ENCODE peak calls at places on chromosomes 7 and 10, in eight cellular contexts. N is heart left ventricle; F is BE2C; T is SK-N-SH; Q is CD8-positive, alpha-beta T cell; G is heart right ventricle; J is naive thymus-derived CD4-positive, alpha-beta T cell; M is upper lobe of right lung. L is an unnamed sample. For H3K4me1, the result is how much of the 10 kb centered on the place peaks cover.

GRCh38 chr10:43255644-43256431 is 11.0 kb downstream of the RASGEF1A start:
- DNase-seq in N (no peak), Q (no peak), G (peak), M (peak), T (peak), J (no peak), F (peak), L (peak)

GRCh38 chr10:5284311-5285057 is 80.3 kb upstream of the UCN3 start:
- DNase-seq in Q (no peak), T (no peak), M (no peak), J (peak), G (no peak), F (no peak), N (no peak), L (no peak)

GRCh38 chr7:27174077-27175004 is at the start of gene HOXA10:
- DNase-seq in M (peak), J (peak), G (no peak), F (no peak), N (no peak), T (no peak), Q (no peak), L (no peak)

GRCh38 chr7:6578114-6579084 is 1.1 kb downstream of the ZDHHC4 start:
- DNase-seq in G (no peak), F (no peak), M (no peak), T (no peak), J (no peak), N (no peak), Q (no peak), L (no peak)

GRCh38 chr7:125089171-125089570 is 159.5 kb upstream of the POT1 start:
- DNase-seq in M (no peak), G (no peak), J (no peak), F (no peak), Q (no peak), T (no peak), N (no peak), L (no peak)

GRCh38 chr10:89279449-89279869 is 22.4 kb upstream of the IFIT2 start:
- DNase-seq in F (no peak), J (no peak), M (no peak), T (no peak), G (peak), Q (no peak), N (peak), L (no peak)

GRCh38 chr10:48927198-48927597 is 12.4 kb downstream of the LRRC18 start:
- DNase-seq in J (no peak), F (no peak), T (no peak), M (no peak), G (peak), Q (no peak), N (no peak), L (no peak)

GRCh38 chr7:41421056-41421455 is 281.8 kb downstream of the INHBA start:
- DNase-seq in J (no peak), F (no peak), T (no peak), M (no peak), G (no peak), N (no peak), Q (no peak), L (no peak)

GRCh38 chr10:16967866-16968721 is 150.9 kb upstream of the RSU1 start:
- DNase-seq in G (peak), Q (no peak), J (no peak), T (no peak), N (peak), M (no peak), F (no peak), L (peak)

GRCh38 chr10:18211862-18212261 is 71.6 kb downstream of the CACNB2 start:
- DNase-seq in T (no peak), Q (no peak), J (no peak), F (no peak), M (no peak), G (no peak), N (no peak), L (no peak)

GRCh38 chr7:63067897-63068585 is 930.6 kb upstream of the ZNF722 start:
- DNase-seq in G (no peak), Q (no peak), N (no peak), M (peak), J (no peak), T (no peak), F (peak), L (no peak)

GRCh38 chr10:132461103-132461682 is 64.2 kb downstream of the PWWP2B start:
- DNase-seq in J (no peak), G (no peak), M (no peak), T (no peak), F (peak), Q (no peak), N (no peak), L (no peak)

GRCh38 chr10:22630229-22631174 is 83.9 kb downstream of the PIP4K2A start:
- DNase-seq in G (no peak), N (no peak), T (no peak), M (no peak), Q (no peak), F (no peak), J (peak), L (no peak)

GRCh38 chr10:97475936-97476594 is 22.2 kb downstream of the MMS19 start:
- DNase-seq in T (no peak), N (no peak), M (no peak), J (no peak), F (no peak), Q (no peak), G (no peak), L (no peak)

GRCh38 chr7:124781907-124782306 is 16.3 kb upstream of the GPR37 start:
- DNase-seq in G (no peak), N (no peak), J (no peak), T (no peak), M (no peak), F (no peak), Q (no peak), L (no peak)

GRCh38 chr7:103445228-103446020 is 583 bp downstream of the SLC26A5 start:
- DNase-seq in N (no peak), Q (no peak), M (no peak), T (peak), J (no peak), G (no peak), F (peak), L (no peak)

GRCh38 chr7:112892263-112892662 is 102.1 kb upstream of the TMEM168 start:
- DNase-seq in M (no peak), F (no peak), N (no peak), T (no peak), J (no peak), Q (no peak), G (no peak), L (no peak)

GRCh38 chr7:44976040-44976745 is 2.6 kb downstream of the MYO1G start:
- DNase-seq in T (no peak), N (no peak), G (no peak), F (no peak), J (no peak), Q (no peak), M (no peak), L (no peak)

GRCh38 chr10:121594623-121595320 is 3.5 kb downstream of the FGFR2 start:
- DNase-seq in T (no peak), M (no peak), F (no peak), G (no peak), J (no peak), N (no peak), Q (no peak), L (no peak)

GRCh38 chr10:100508691-100509150 is 10.9 kb downstream of the SEC31B start:
- DNase-seq in T (peak), G (no peak), J (peak), N (no peak), F (peak), Q (no peak), M (no peak), L (peak)

GRCh38 chr7:70093496-70093895 is 495.2 kb downstream of the AUTS2 start:
- DNase-seq in N (no peak), J (no peak), T (no peak), M (no peak), F (peak), G (no peak), Q (no peak), L (no peak)

GRCh38 chr7:72818663-72819366 is 9.2 kb downstream of the TYW1B start:
- DNase-seq in M (no peak), G (no peak), J (no peak), N (no peak), Q (no peak), F (no peak), T (no peak), L (no peak)

GRCh38 chr10:35635576-35635975 is 6.5 kb downstream of the FZD8 start:
- DNase-seq in N (no peak), G (peak), J (peak), T (peak), Q (no peak), M (no peak), F (peak), L (no peak)

GRCh38 chr10:71634531-71635164 is 84.9 kb downstream of the C10orf105 start:
- DNase-seq in M (no peak), G (peak), F (no peak), T (no peak), J (no peak), N (peak), Q (no peak), L (no peak)

GRCh38 chr10:71631007-71631859 is 88.3 kb downstream of the C10orf105 start:
- DNase-seq in Q (no peak), T (peak), J (no peak), N (no peak), G (no peak), M (no peak), F (no peak), L (no peak)

GRCh38 chr10:71632200-71632820 is 87.3 kb downstream of the C10orf105 start:
- DNase-seq in F (no peak), G (no peak), J (no peak), M (no peak), N (no peak), Q (no peak), T (no peak), L (no peak)

GRCh38 chr10:71633935-71634334 is 85.6 kb downstream of the C10orf105 start:
- DNase-seq in M (no peak), F (no peak), Q (no peak), G (no peak), J (no peak), N (no peak), T (peak), L (no peak)

DNA sequence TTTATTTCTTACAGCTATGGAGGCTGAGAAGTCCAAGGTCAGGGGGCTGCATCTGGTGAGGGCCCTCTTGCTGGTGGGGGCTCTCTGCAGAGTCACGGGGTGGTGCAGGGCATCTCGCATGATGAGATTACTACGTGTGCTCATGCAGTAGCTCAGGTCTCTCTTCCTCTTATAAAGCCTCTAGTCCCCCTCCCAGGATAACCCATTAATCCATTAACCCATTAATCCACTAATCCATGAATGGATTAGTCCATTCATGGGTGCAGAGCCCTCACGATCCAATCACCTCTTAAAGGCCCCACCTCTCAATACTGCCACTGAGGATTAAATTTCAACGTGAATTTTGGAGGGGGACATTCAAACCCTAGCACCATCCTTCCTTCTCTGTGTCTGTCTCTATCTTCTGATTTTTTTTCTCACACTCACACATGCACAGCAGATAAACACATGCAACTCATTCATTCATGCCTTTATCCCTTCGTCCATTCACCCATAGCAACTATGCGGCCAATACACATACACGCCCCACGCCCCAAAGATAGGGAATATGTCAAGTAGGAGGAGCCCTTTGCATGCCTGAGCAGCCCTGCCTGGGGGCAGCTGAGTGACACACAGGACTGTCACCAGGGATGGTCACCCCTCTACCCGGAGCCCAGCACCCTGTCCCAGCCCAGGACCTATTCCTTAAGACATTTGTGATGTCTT is 86.5 kb downstream of the C10orf105 start:
- DNase-seq in M (no peak), T (no peak), Q (no peak), G (no peak), N (no peak), F (no peak), J (no peak), L (no peak)
- H3K4me1 ChIP-seq in M (under half), T (under half), Q (under half), G (under half), N (under half), F (under half), J (under half), L (under half)

GRCh38 chr7:87331687-87332256 is 13.7 kb upstream of the CROT start:
- DNase-seq in F (no peak), G (no peak), M (no peak), T (no peak), Q (no peak), N (no peak), J (no peak), L (no peak)

GRCh38 chr7:87332321-87332720 is 13.1 kb upstream of the CROT start:
- DNase-seq in T (no peak), N (no peak), J (no peak), M (no peak), F (no peak), Q (no peak), G (no peak), L (no peak)

GRCh38 chr7:87328281-87328680 is 17.2 kb upstream of the CROT start:
- DNase-seq in Q (no peak), T (no peak), M (no peak), G (no peak), F (no peak), N (no peak), J (no peak), L (no peak)

GRCh38 chr7:87330942-87331341 is 14.5 kb upstream of the CROT start:
- DNase-seq in F (no peak), G (no peak), T (no peak), J (no peak), Q (no peak), M (no peak), N (no peak), L (no peak)

GRCh38 chr7:87330316-87330715 is 15.1 kb upstream of the CROT start:
- DNase-seq in Q (no peak), M (no peak), G (no peak), T (no peak), J (no peak), N (no peak), F (no peak), L (no peak)
- H3K4me3 ChIP-seq in Q (no peak), M (no peak), G (no peak), T (no peak), J (no peak), N (no peak), F (no peak), L (no peak)

DNA sequence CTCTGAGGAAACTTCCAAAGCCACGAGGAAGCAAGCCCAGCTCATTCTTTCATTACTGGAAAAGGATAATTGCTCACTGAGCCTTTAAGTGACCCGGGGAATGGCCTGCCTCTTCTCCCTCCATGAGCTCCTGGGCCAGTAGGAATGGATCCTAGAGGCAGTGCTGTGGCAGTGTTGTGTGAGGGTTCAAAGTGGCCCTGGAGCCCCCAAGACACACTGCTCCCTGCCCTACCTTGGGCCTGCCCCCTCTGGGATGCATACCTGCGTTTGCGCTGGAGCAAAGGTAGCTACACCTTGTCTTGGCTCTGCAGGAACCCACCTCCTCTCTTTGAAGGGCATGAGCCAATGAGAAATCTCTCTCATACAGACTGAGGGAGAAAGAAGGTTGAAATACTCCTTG is 115.8 kb upstream of the ANLN start:
- DNase-seq in N (no peak), M (no peak), F (no peak), G (no peak), T (no peak), J (no peak), Q (no peak), L (no peak)
- H3K4me1 ChIP-seq in N (under half), M (under half), F (under half), G (under half), T (under half), J (under half), Q (under half), L (under half)

GRCh38 chr10:58734116-58734515 is 221.4 kb downstream of the BICC1 start:
- DNase-seq in T (peak), F (peak), N (no peak), J (no peak), M (no peak), G (no peak), Q (no peak), L (no peak)
- H3K4me3 ChIP-seq in T (no peak), F (no peak), N (no peak), J (no peak), M (no peak), G (no peak), Q (no peak), L (no peak)

DNA sequence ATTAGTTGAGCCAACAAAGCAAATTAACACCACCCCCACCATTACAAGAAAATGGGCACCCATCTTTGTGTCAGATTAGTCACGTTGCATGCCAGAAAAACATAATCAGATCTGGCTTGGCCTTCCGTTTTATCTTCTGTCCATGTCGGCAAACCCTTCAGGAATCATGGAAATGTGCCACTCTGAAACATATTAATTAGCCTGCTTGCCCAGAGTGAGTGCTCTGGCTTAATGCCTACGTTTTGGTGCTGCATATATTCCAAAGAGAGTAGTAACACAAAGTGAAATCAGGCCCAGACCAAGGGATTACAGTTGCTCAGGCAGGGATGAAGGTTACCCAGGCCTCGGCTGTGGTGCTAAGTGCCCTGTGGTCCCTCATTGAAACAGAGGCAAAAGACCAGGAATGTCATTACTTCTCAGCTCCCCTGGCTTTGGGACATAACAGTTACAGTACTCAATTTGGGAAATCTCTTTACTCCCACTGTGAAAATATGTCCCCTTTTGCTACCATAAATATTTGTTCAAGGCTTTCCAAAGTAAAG is 154.0 kb upstream of the LSM8 start:
- DNase-seq in G (no peak), M (no peak), Q (no peak), T (no peak), N (no peak), F (no peak), J (no peak), L (no peak)
- H3K4me1 ChIP-seq in G (under half), M (under half), Q (under half), T (under half), N (under half), F (under half), J (under half), L (under half)

DNA sequence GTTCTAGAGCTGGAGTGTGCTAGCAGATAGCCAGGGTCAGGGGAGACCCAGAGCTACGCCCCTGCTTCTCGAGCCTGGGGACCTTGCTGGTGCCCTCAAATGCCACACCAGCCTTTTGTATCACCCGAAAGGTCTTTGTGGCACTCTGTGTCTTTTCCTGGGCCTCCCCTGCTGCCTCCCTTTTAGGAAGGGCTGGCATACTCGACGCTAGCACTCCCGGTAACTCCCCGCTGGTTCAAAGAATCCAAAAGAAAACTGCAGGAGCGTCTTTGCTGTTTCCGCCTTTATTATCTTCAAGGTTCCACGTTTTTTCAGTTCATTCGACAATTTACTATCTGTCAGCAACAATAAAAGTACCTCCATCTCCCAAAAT is 36.3 kb downstream of the CTBP2 start:
- DNase-seq in J (no peak), G (no peak), T (no peak), Q (no peak), M (no peak), F (no peak), N (no peak), L (no peak)
- H3K4me3 ChIP-seq in J (no peak), G (peak), T (no peak), Q (no peak), M (no peak), F (no peak), N (peak), L (no peak)

DNA sequence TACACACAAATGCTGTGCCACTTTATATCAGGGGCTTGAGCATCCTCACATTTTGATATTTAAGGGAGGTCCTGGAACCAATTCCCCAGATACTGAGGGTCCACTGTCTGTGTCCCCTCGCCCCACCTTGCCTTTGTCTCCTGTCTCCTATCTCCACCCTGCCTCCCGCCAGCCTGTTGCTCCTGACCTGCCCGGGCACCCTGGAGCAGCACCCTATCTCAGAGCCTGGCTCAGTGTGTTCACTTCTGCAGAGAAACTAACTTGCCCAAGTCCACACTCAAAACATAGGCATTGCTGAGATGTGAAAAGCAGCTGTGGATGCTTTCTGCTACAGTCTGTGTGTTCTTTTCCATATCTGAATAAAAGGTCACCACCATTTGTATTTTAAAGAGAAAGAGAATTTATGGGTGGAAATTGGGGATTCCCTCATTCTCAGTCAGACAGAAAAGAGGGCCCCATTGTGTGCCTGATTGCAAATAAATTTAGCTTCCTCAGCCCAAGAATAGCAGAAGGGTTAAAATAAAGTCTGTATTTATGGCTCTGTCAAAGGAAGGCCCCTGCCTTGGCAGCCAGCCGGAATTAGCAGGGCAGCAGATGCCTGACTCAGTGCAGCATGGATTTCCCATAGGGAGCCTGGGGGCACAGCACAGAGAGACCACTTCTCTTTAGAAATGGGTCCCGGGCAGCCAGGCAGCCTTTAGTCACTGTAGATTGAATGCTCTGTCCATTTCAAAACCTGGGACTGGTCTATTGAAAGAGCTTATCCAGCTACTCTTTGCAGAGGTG is 161.3 kb downstream of the EGFR start:
- DNase-seq in G (no peak), F (peak), J (no peak), M (no peak), N (no peak), T (peak), Q (no peak), L (no peak)
- H3K4me1 ChIP-seq in G (under half), F (under half), J (under half), M (under half), N (under half), T (under half), Q (under half), L (under half)